ENCODE peak calls at places on chromosomes 4 and X, in six cellular contexts. P, T, A, J, Y and U are unnamed samples.

GRCh38 chrX:119941336-119941735 is 2.2 kb downstream of the NKAP start:
- DNase-seq in A (no peak), J (no peak), P (no peak), T (no peak), Y (no peak), U (no peak)

GRCh38 chr4:173538148-173538902 is 8.3 kb upstream of the HAND2 start:
- DNase-seq in J (no peak), Y (no peak), P (no peak), T (no peak), A (no peak), U (no peak)

GRCh38 chrX:12974797-12975669 is at the start of gene TMSB4X:
- DNase-seq in A (peak; percentile 89), Y (peak; percentile 90), J (peak; percentile 84), T (no peak), P (peak; percentile 87), U (peak; percentile 52)

GRCh38 chr4:107391630-107392028 is 328.4 kb downstream of the PAPSS1 start:
- DNase-seq in J (no peak), P (no peak), A (no peak), T (no peak), Y (no peak), U (no peak)

GRCh38 chrX:119067023-119067739 is 5.6 kb upstream of the CT47C1 start:
- DNase-seq in Y (peak; percentile 62), J (peak; percentile 57), T (no peak), P (peak; percentile 37), A (peak; percentile 52), U (no peak)

GRCh38 chr4:120801171-120801758 is 121.3 kb downstream of the PRDM5 start:
- DNase-seq in J (no peak), T (peak; percentile 8), A (no peak), P (no peak), Y (peak; percentile 45), U (no peak)

GRCh38 chrX:106170318-106170717 is 2.2 kb downstream of the PWWP3B start:
- DNase-seq in P (no peak), Y (no peak), J (no peak), A (no peak), T (no peak), U (no peak)

GRCh38 chr4:112102875-112103370 is 42.3 kb upstream of the FAM241A start:
- DNase-seq in T (no peak), P (no peak), A (no peak), Y (no peak), J (no peak), U (no peak)

GRCh38 chr4:20506827-20507226 is 193.4 kb upstream of the PACRGL start:
- DNase-seq in J (no peak), Y (no peak), A (no peak), T (no peak), P (no peak), U (no peak)

GRCh38 chrX:151983186-151983585 is 8.7 kb upstream of the GABRE start:
- DNase-seq in P (no peak), Y (no peak), T (no peak), A (no peak), J (no peak), U (no peak)

GRCh38 chr4:25970241-25970675 is 56.2 kb downstream of the SMIM20 start:
- DNase-seq in A (peak; percentile 36), P (peak; percentile 30), T (peak; percentile 14), J (peak; percentile 32), Y (no peak), U (no peak)

GRCh38 chrX:14015941-14016340 is 13.8 kb downstream of the GEMIN8 start:
- DNase-seq in A (no peak), P (no peak), T (no peak), Y (no peak), J (no peak), U (no peak)

GRCh38 chr4:161287678-161288352 is 876.0 kb downstream of the FSTL5 start:
- DNase-seq in P (no peak), A (no peak), T (no peak), J (no peak), Y (no peak), U (no peak)

GRCh38 chrX:108036298-108036973 is 8.4 kb upstream of the VSIG1 start:
- DNase-seq in Y (no peak), P (no peak), A (no peak), J (no peak), T (no peak), U (no peak)

GRCh38 chr4:8706221-8707044 is 113.9 kb downstream of the CPZ start:
- DNase-seq in T (no peak), Y (peak; percentile 12), P (no peak), A (no peak), J (no peak), U (no peak)

GRCh38 chr4:87097075-87097474 is 123.3 kb downstream of the KLHL8 start:
- DNase-seq in J (no peak), T (no peak), P (no peak), A (peak; percentile 28), Y (no peak), U (no peak)

GRCh38 chr4:186657766-186658165 is 65.9 kb downstream of the FAT1 start:
- DNase-seq in T (no peak), P (no peak), Y (no peak), A (no peak), J (no peak), U (no peak)

GRCh38 chrX:17081535-17081934 is 135.1 kb downstream of the REPS2 start:
- DNase-seq in P (no peak), A (no peak), Y (no peak), T (no peak), J (no peak), U (no peak)

GRCh38 chrX:125953769-125954168 is 212.3 kb downstream of the DCAF12L2 start:
- DNase-seq in A (no peak), T (no peak), J (no peak), Y (no peak), P (no peak), U (no peak)

GRCh38 chrX:15973299-15973698 is 118.7 kb upstream of the AP1S2 start:
- DNase-seq in T (no peak), Y (peak; percentile 34), J (no peak), P (peak; percentile 17), A (peak; percentile 12), U (no peak)
- TF ChIP-seq CTCF in T (no peak), Y (peak; percentile 49), J (no peak), P (no peak), A (no peak), U (no peak)

GRCh38 chr4:110515676-110516075 is 39.7 kb downstream of the ENPEP start:
- DNase-seq in Y (no peak), P (no peak), A (no peak), J (no peak), T (no peak), U (no peak)
- TF ChIP-seq CTCF in Y (no peak), P (no peak), A (no peak), J (no peak), T (no peak), U (no peak)

DNA sequence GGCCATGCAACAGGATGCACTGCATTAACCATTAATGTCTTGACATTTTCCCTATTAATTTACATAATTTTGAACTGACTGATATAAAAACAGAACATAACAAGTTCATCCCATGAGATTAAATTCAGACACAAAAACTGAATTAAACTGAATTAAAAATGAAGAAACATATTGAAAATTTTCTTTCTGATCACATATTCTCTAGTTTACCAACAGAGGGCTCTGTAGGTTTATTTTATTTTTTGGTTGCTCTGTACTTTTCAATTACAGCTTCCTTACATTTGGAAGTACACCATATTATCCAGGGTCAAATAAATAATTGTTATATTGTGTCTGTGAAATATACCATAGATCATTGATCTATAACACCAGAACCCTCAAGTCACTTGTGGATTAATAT is 27.3 kb upstream of the CT83 start:
- DNase-seq in T (no peak), Y (no peak), A (no peak), J (no peak), P (no peak), U (no peak)
- TF ChIP-seq CTCF in T (no peak), Y (peak; percentile 41), A (no peak), J (peak; percentile 20), P (no peak), U (no peak)

GRCh38 chrX:32010948-32011347 is 939.1 kb upstream of the FTHL17 start:
- DNase-seq in A (no peak), T (no peak), Y (no peak), J (no peak), P (no peak), U (no peak)
- TF ChIP-seq CTCF in A (no peak), T (no peak), Y (no peak), J (no peak), P (no peak), U (no peak)

GRCh38 chr4:114399085-114399484 is 199.5 kb upstream of the UGT8 start:
- DNase-seq in P (no peak), T (no peak), J (no peak), Y (no peak), A (no peak), U (no peak)
- TF ChIP-seq CTCF in P (no peak), T (no peak), J (no peak), Y (no peak), A (no peak), U (no peak)

DNA sequence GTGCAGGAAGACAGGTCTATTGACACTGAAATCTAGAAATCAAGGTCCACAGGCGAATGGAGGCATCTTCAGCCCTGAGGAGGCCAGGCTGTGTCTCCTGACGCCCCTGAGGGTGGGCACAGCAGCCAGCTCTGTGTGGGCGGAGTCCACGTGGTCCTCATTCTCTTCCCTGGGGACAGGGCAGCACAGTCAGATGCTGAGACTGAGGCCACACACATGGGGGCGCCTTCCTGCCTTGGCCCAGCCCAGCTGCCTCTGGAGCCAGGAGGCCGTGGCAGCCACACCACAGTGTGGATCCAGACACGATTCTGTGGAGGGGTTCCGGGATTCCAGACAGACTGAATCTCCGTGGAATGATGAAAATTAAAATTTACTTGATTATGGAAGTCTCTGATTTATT is 20.8 kb downstream of the FGFR3 start:
- DNase-seq in Y (no peak), T (no peak), P (no peak), A (no peak), J (no peak), U (no peak)
- TF ChIP-seq CTCF in Y (no peak), T (no peak), P (no peak), A (no peak), J (no peak), U (no peak)

GRCh38 chr4:113411496-113411938 is 350.0 kb downstream of the CAMK2D start:
- DNase-seq in T (no peak), A (no peak), J (no peak), P (no peak), Y (no peak), U (no peak)
- TF ChIP-seq CTCF in T (no peak), A (no peak), J (no peak), P (no peak), Y (no peak), U (no peak)